ENCODE peak calls at places on chromosomes 1 and 21, in five cellular contexts. C is cardiac muscle cell, I is mammary epithelial cell, X is IMR-90, Y is left ventricle myocardium inferior. H is an unnamed sample.

GRCh38 chr1:212355230-212355969 is 59.3 kb downstream of the PACC1 start:
- DNase-seq in C (no peak), I (no peak), X (peak), Y (no peak), H (no peak)

GRCh38 chr1:54488065-54488750 is 59.8 kb upstream of the ACOT11 start:
- DNase-seq in C (peak), I (peak), X (peak), Y (peak), H (peak)

GRCh38 chr1:175521265-175522040 is 221.9 kb downstream of the TNR start:
- DNase-seq in C (no peak), I (no peak), X (no peak), Y (no peak), H (no peak)

GRCh38 chr1:231467986-231468385 is 45.9 kb upstream of the EGLN1 start:
- DNase-seq in C (no peak), I (no peak), X (no peak), Y (no peak), H (no peak)

GRCh38 chr1:154418062-154418897 is 13.1 kb downstream of the IL6R start:
- DNase-seq in C (no peak), I (peak), X (no peak), Y (no peak), H (peak)

GRCh38 chr1:99590578-99591209 is 55.2 kb upstream of the PALMD start:
- DNase-seq in C (no peak), I (peak), X (peak), Y (peak), H (no peak)

GRCh38 chr21:33229776-33230517 is at the start of gene IFNAR2:
- DNase-seq in C (peak), I (peak), X (peak), Y (peak), H (peak)

GRCh38 chr1:180435566-180435965 is 66.8 kb downstream of the ACBD6 start:
- DNase-seq in C (no peak), I (no peak), X (no peak), Y (no peak), H (no peak)

GRCh38 chr1:59025898-59026426 is 242.1 kb upstream of the JUN start:
- DNase-seq in C (no peak), I (no peak), X (peak), Y (no peak), H (no peak)

GRCh38 chr1:32242341-32242851 is 4.6 kb upstream of the FAM167B start:
- DNase-seq in C (peak), I (no peak), X (no peak), Y (peak), H (no peak)

GRCh38 chr1:204408074-204408507 is 3.5 kb downstream of the PPP1R15B start:
- DNase-seq in C (peak), I (peak), X (peak), Y (peak), H (no peak)

GRCh38 chr1:168279253-168279652 is 1.4 kb upstream of the TBX19 start:
- DNase-seq in C (no peak), I (no peak), X (no peak), Y (no peak), H (no peak)

GRCh38 chr1:89198500-89199072 is at the start of gene GBP4:
- DNase-seq in C (peak), I (peak), X (peak), Y (peak), H (no peak)

GRCh38 chr1:15680614-15681345 is 3.3 kb upstream of the PLEKHM2 start:
- DNase-seq in C (no peak), I (peak), X (peak), Y (no peak), H (no peak)

GRCh38 chr1:1019122-1019999 is 559 bp upstream of the AGRN start:
- DNase-seq in C (peak), I (peak), X (peak), Y (peak), H (peak)

GRCh38 chr1:2173546-2174347 is 20.8 kb downstream of the FAAP20 start:
- DNase-seq in C (no peak), I (no peak), X (no peak), Y (no peak), H (no peak)

GRCh38 chr1:31335007-31335406 is 37.9 kb downstream of the FABP3 start:
- DNase-seq in C (peak), I (peak), X (peak), Y (no peak), H (peak)

GRCh38 chr1:166905930-166906329 is 29.9 kb upstream of the TADA1 start:
- DNase-seq in C (no peak), I (peak), X (peak), Y (no peak), H (no peak)

GRCh38 chr1:3657096-3657475 is 4.8 kb downstream of the TP73 start:
- DNase-seq in C (no peak), I (no peak), X (no peak), Y (no peak), H (no peak)

GRCh38 chr1:234731371-234732085 is 121.5 kb upstream of the IRF2BP2 start:
- DNase-seq in C (no peak), I (peak), X (peak), Y (no peak), H (no peak)

GRCh38 chr1:51313268-51313852 is 17.0 kb downstream of the TTC39A start:
- DNase-seq in C (no peak), I (no peak), X (no peak), Y (no peak), H (peak)

GRCh38 chr1:43786975-43787374 is 79.6 kb downstream of the ST3GAL3 start:
- DNase-seq in C (peak), I (no peak), X (peak), Y (no peak), H (no peak)

GRCh38 chr1:234490789-234491479 is 12.0 kb upstream of the TARBP1 start:
- DNase-seq in C (no peak), I (no peak), X (no peak), Y (no peak), H (peak)

GRCh38 chr21:26659181-26659580 is 86.1 kb upstream of the CYYR1 start:
- DNase-seq in C (no peak), I (peak), X (no peak), Y (no peak), H (no peak)

GRCh38 chr1:173411835-173412742 is 65.0 kb upstream of the PRDX6 start:
- DNase-seq in C (no peak), I (no peak), X (peak), Y (no peak), H (no peak)

GRCh38 chr1:30087465-30087864 is 635.9 kb downstream of the MATN1 start:
- DNase-seq in C (peak), I (no peak), X (no peak), Y (no peak), H (peak)

GRCh38 chr1:43445618-43446387 is 7.9 kb downstream of the HYI start:
- DNase-seq in C (no peak), I (no peak), X (peak), Y (no peak), H (no peak)

GRCh38 chr1:210250998-210251679 is 18.5 kb downstream of the SERTAD4 start:
- DNase-seq in C (peak), I (peak), X (no peak), Y (peak), H (peak)

GRCh38 chr1:223189903-223190724 is 47.1 kb upstream of the TLR5 start:
- DNase-seq in C (no peak), I (peak), X (peak), Y (no peak), H (no peak)

GRCh38 chr1:92314024-92314423 is 15.2 kb downstream of the RPAP2 start:
- DNase-seq in C (no peak), I (no peak), X (no peak), Y (no peak), H (no peak)

GRCh38 chr1:92306020-92306419 is 7.2 kb downstream of the RPAP2 start:
- DNase-seq in C (no peak), I (no peak), X (no peak), Y (no peak), H (no peak)

GRCh38 chr1:92315766-92316413 is 17.0 kb downstream of the RPAP2 start:
- DNase-seq in C (no peak), I (no peak), X (no peak), Y (no peak), H (no peak)

GRCh38 chr1:92307980-92308379 is 9.1 kb downstream of the RPAP2 start:
- DNase-seq in C (no peak), I (no peak), X (no peak), Y (no peak), H (no peak)

GRCh38 chr1:92310185-92310597 is 11.3 kb downstream of the RPAP2 start:
- DNase-seq in C (peak), I (peak), X (peak), Y (no peak), H (no peak)
- TF ChIP-seq CTCF in C (peak), I (peak), X (peak), Y (peak), H (no peak)

DNA sequence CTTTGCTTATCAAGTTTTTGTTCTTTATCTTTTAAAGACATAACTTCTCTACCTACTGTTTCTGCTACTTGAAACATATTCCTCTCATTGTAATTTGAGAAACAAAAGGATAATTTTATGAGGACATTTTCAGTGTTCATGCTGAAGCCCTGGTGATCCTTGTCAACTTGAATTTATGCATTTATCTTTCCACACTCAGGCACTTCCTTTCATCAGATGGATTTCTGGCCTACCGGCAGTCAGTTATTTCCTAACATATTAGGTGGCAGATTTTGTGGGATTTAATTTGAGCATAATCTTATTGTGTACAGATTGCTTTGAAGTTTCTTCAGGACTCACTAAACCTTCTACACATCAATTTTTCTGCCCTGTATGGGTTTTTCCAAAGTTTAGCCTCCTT is 75.0 kb downstream of the RGL1 start:
- DNase-seq in C (no peak), I (no peak), X (no peak), Y (no peak), H (no peak)
- H3K27ac ChIP-seq in C (no peak), I (no peak), X (no peak), Y (peak), H (peak)

GRCh38 chr1:155993595-155993994 is 15.2 kb upstream of the ARHGEF2 start:
- DNase-seq in C (no peak), I (no peak), X (no peak), Y (no peak), H (no peak)

GRCh38 chr1:155989242-155989991 is 11.1 kb upstream of the ARHGEF2 start:
- DNase-seq in C (peak), I (peak), X (peak), Y (peak), H (peak)

GRCh38 chr1:155984341-155984740 is 6.0 kb upstream of the ARHGEF2 start:
- DNase-seq in C (no peak), I (no peak), X (no peak), Y (no peak), H (no peak)

GRCh38 chr1:155990340-155990739 is 12.0 kb upstream of the ARHGEF2 start:
- DNase-seq in C (no peak), I (no peak), X (no peak), Y (no peak), H (no peak)

GRCh38 chr1:155989992-155990325 is 11.6 kb upstream of the ARHGEF2 start:
- DNase-seq in C (no peak), I (no peak), X (no peak), Y (no peak), H (no peak)
- H3K4me3 ChIP-seq in C (no peak), I (no peak), X (no peak), Y (no peak), H (no peak)

GRCh38 chr1:107795471-107795870 is 169.5 kb downstream of the VAV3 start:
- DNase-seq in C (no peak), I (no peak), X (no peak), Y (no peak), H (no peak)
- TF ChIP-seq CTCF in C (no peak), I (no peak), X (no peak), Y (no peak), H (no peak)

DNA sequence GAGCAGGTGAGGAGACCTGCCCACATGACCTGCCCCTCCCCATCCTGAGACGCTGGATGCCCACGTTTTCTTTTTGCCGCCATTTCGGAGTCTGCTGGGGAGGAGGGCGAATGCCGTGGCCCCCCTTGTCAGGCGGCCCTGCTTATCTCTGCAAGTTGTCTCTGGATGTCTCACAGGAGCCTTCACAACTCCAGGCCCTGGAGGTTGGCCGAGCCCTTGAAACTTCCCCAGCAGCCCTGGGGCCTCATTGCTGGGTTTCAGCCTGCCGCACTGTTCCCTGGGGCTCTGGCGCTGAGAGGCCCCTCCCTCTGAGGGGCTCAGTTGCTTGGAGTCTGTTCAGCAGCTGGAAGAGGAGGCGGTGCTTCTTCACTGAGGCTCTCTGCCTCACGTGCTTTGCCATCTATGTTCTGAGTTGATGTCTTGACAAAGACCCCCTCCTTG is 29.8 kb upstream of the ZBTB21 start:
- DNase-seq in C (no peak), I (no peak), X (peak), Y (peak), H (no peak)
- H3K27ac ChIP-seq in C (no peak), I (peak), X (peak), Y (peak), H (no peak)